ENCODE peak calls at places on chromosomes 13 and 19, in seven cellular contexts. T is naive B cell; H is CMK; B is activated T-helper 1 cell treated with anti-CD3 and anti-CD28 coated beads, Interleukin-2, amount 50 U/mL, for 16 hours; F is DMS53; D is WTC11; C is choroid plexus epithelial cell. P is an unnamed sample.

GRCh38 chr13:25468330-25469178 is 96.8 kb downstream of the ATP8A2 start:
- DNase-seq in T (no peak), H (no peak), B (no peak), F (no peak), D (peak), C (peak), P (no peak)

GRCh38 chr13:112619730-112620639 is 32.0 kb upstream of the TUBGCP3 start:
- DNase-seq in T (peak), H (no peak), B (no peak), F (peak), D (peak), C (peak), P (no peak)

GRCh38 chr13:90585392-90585791 is 762.1 kb upstream of the MIR17HG start:
- DNase-seq in T (no peak), H (no peak), B (no peak), F (no peak), D (no peak), C (no peak), P (no peak)

GRCh38 chr19:10625003-10625761 is at the start of gene SLC44A2:
- DNase-seq in T (no peak), H (no peak), B (no peak), F (peak), D (peak), C (peak), P (peak)

GRCh38 chr13:72390909-72391308 is 336.5 kb downstream of the MZT1 start:
- DNase-seq in T (no peak), H (no peak), B (no peak), F (peak), D (no peak), C (no peak), P (no peak)

GRCh38 chr19:16366433-16367268 is 42.0 kb downstream of the KLF2 start:
- DNase-seq in T (peak), H (no peak), B (no peak), F (no peak), D (no peak), C (no peak), P (no peak)

GRCh38 chr19:29841559-29842367 is 30.0 kb downstream of the CCNE1 start:
- DNase-seq in T (no peak), H (no peak), B (no peak), F (peak), D (no peak), C (peak), P (no peak)

GRCh38 chr19:34244611-34245299 is 9.6 kb upstream of the GARRE1 start:
- DNase-seq in T (no peak), H (no peak), B (no peak), F (no peak), D (no peak), C (peak), P (no peak)

GRCh38 chr19:28489126-28489660 is 723.8 kb downstream of the UQCRFS1 start:
- DNase-seq in T (no peak), H (no peak), B (no peak), F (no peak), D (no peak), C (no peak), P (no peak)

GRCh38 chr13:30370146-30370545 is 52.1 kb upstream of the UBE2L5 start:
- DNase-seq in T (no peak), H (no peak), B (no peak), F (no peak), D (no peak), C (no peak), P (no peak)

GRCh38 chr19:46428278-46429141 is at the start of gene PNMA8C:
- DNase-seq in T (peak), H (no peak), B (peak), F (peak), D (peak), C (peak), P (no peak)

GRCh38 chr19:10388957-10389356 is 8.6 kb upstream of the TYK2 start:
- DNase-seq in T (peak), H (no peak), B (peak), F (peak), D (peak), C (peak), P (peak)

GRCh38 chr19:44851427-44851826 is 5.3 kb downstream of the NECTIN2 start:
- DNase-seq in T (no peak), H (no peak), B (no peak), F (no peak), D (no peak), C (no peak), P (no peak)

GRCh38 chr19:1513492-1514294 is 874 bp upstream of the ADAMTSL5 start:
- DNase-seq in T (peak), H (peak), B (peak), F (peak), D (peak), C (peak), P (no peak)